ENCODE peak calls at places on chromosomes 12 and 14, in ten cellular contexts. One of them, this sample, is unnamed.

GRCh38 chr14:23361320-23361719 is 3.7 kb downstream of the EFS start:
- DNase-seq in endothelial cell of umbilical vein: no peak
- DNase-seq in activated CD8-positive, alpha-beta memory T cell treated with anti-CD3 and anti-CD28 coated beads for 48 hours: no peak
- DNase-seq in activated T-cell treated with anti-CD3 and anti-CD28 coated beads, Interleukin-2, amount 50 U/mL, for 48 hours: no peak
- DNase-seq in iPS-NIHi11: no peak
- DNase-seq in right atrium auricular region: no peak
- DNase-seq in stimulated activated CD4-positive, alpha-beta T cell treated with anti-CD3 and anti-CD28 coated beads, Interleukin-2, amount 100 ng/mL, for 48 hours: no peak
- DNase-seq in HEK293T: no peak
- DNase-seq in T-helper 1 cell: no peak
- DNase-seq in stomach: no peak
- DNase-seq in this sample: no peak

GRCh38 chr12:122306407-122306806 is 40.1 kb upstream of the VPS33A start:
- DNase-seq in stomach: no peak
- DNase-seq in T-helper 1 cell: no peak
- DNase-seq in endothelial cell of umbilical vein: no peak
- DNase-seq in stimulated activated CD4-positive, alpha-beta T cell treated with anti-CD3 and anti-CD28 coated beads, Interleukin-2, amount 100 ng/mL, for 48 hours: no peak
- DNase-seq in iPS-NIHi11: peak
- DNase-seq in activated T-cell treated with anti-CD3 and anti-CD28 coated beads, Interleukin-2, amount 50 U/mL, for 48 hours: no peak
- DNase-seq in right atrium auricular region: no peak
- DNase-seq in activated CD8-positive, alpha-beta memory T cell treated with anti-CD3 and anti-CD28 coated beads for 48 hours: no peak
- DNase-seq in HEK293T: no peak
- DNase-seq in this sample: no peak

GRCh38 chr12:104588048-104588942 is 131.5 kb downstream of the CHST11 start:
- DNase-seq in endothelial cell of umbilical vein: peak
- DNase-seq in T-helper 1 cell: no peak
- DNase-seq in stimulated activated CD4-positive, alpha-beta T cell treated with anti-CD3 and anti-CD28 coated beads, Interleukin-2, amount 100 ng/mL, for 48 hours: no peak
- DNase-seq in right atrium auricular region: no peak
- DNase-seq in iPS-NIHi11: no peak
- DNase-seq in HEK293T: no peak
- DNase-seq in activated T-cell treated with anti-CD3 and anti-CD28 coated beads, Interleukin-2, amount 50 U/mL, for 48 hours: no peak
- DNase-seq in stomach: no peak
- DNase-seq in activated CD8-positive, alpha-beta memory T cell treated with anti-CD3 and anti-CD28 coated beads for 48 hours: no peak
- DNase-seq in this sample: no peak

GRCh38 chr12:53737951-53738833 is 10.9 kb upstream of the CALCOCO1 start:
- DNase-seq in endothelial cell of umbilical vein: no peak
- DNase-seq in activated T-cell treated with anti-CD3 and anti-CD28 coated beads, Interleukin-2, amount 50 U/mL, for 48 hours: peak
- DNase-seq in right atrium auricular region: no peak
- DNase-seq in iPS-NIHi11: peak
- DNase-seq in HEK293T: no peak
- DNase-seq in activated CD8-positive, alpha-beta memory T cell treated with anti-CD3 and anti-CD28 coated beads for 48 hours: no peak
- DNase-seq in T-helper 1 cell: no peak
- DNase-seq in stomach: peak
- DNase-seq in stimulated activated CD4-positive, alpha-beta T cell treated with anti-CD3 and anti-CD28 coated beads, Interleukin-2, amount 100 ng/mL, for 48 hours: no peak
- DNase-seq in this sample: no peak

GRCh38 chr12:12859690-12860089 is 31.7 kb upstream of the GPRC5A start:
- DNase-seq in activated T-cell treated with anti-CD3 and anti-CD28 coated beads, Interleukin-2, amount 50 U/mL, for 48 hours: no peak
- DNase-seq in stimulated activated CD4-positive, alpha-beta T cell treated with anti-CD3 and anti-CD28 coated beads, Interleukin-2, amount 100 ng/mL, for 48 hours: no peak
- DNase-seq in right atrium auricular region: no peak
- DNase-seq in iPS-NIHi11: no peak
- DNase-seq in stomach: no peak
- DNase-seq in HEK293T: no peak
- DNase-seq in activated CD8-positive, alpha-beta memory T cell treated with anti-CD3 and anti-CD28 coated beads for 48 hours: no peak
- DNase-seq in T-helper 1 cell: no peak
- DNase-seq in endothelial cell of umbilical vein: no peak
- DNase-seq in this sample: no peak

GRCh38 chr12:78210894-78211302 is 380.2 kb downstream of the NAV3 start:
- DNase-seq in right atrium auricular region: no peak
- DNase-seq in HEK293T: no peak
- DNase-seq in activated T-cell treated with anti-CD3 and anti-CD28 coated beads, Interleukin-2, amount 50 U/mL, for 48 hours: no peak
- DNase-seq in T-helper 1 cell: no peak
- DNase-seq in activated CD8-positive, alpha-beta memory T cell treated with anti-CD3 and anti-CD28 coated beads for 48 hours: no peak
- DNase-seq in iPS-NIHi11: no peak
- DNase-seq in stomach: no peak
- DNase-seq in endothelial cell of umbilical vein: peak
- DNase-seq in stimulated activated CD4-positive, alpha-beta T cell treated with anti-CD3 and anti-CD28 coated beads, Interleukin-2, amount 100 ng/mL, for 48 hours: no peak
- DNase-seq in this sample: no peak

GRCh38 chr12:122740351-122740750 is 9.7 kb upstream of the HCAR1 start:
- DNase-seq in right atrium auricular region: no peak
- DNase-seq in iPS-NIHi11: no peak
- DNase-seq in HEK293T: no peak
- DNase-seq in activated CD8-positive, alpha-beta memory T cell treated with anti-CD3 and anti-CD28 coated beads for 48 hours: no peak
- DNase-seq in stimulated activated CD4-positive, alpha-beta T cell treated with anti-CD3 and anti-CD28 coated beads, Interleukin-2, amount 100 ng/mL, for 48 hours: no peak
- DNase-seq in activated T-cell treated with anti-CD3 and anti-CD28 coated beads, Interleukin-2, amount 50 U/mL, for 48 hours: no peak
- DNase-seq in stomach: no peak
- DNase-seq in endothelial cell of umbilical vein: no peak
- DNase-seq in T-helper 1 cell: no peak
- DNase-seq in this sample: no peak

GRCh38 chr12:49969027-49969426 is 3.7 kb upstream of the AQP6 start:
- DNase-seq in T-helper 1 cell: no peak
- DNase-seq in HEK293T: no peak
- DNase-seq in stomach: no peak
- DNase-seq in endothelial cell of umbilical vein: no peak
- DNase-seq in right atrium auricular region: no peak
- DNase-seq in activated CD8-positive, alpha-beta memory T cell treated with anti-CD3 and anti-CD28 coated beads for 48 hours: no peak
- DNase-seq in iPS-NIHi11: no peak
- DNase-seq in stimulated activated CD4-positive, alpha-beta T cell treated with anti-CD3 and anti-CD28 coated beads, Interleukin-2, amount 100 ng/mL, for 48 hours: no peak
- DNase-seq in activated T-cell treated with anti-CD3 and anti-CD28 coated beads, Interleukin-2, amount 50 U/mL, for 48 hours: no peak
- DNase-seq in this sample: no peak

GRCh38 chr14:35387713-35388579 is 16.6 kb downstream of the NFKBIA start:
- DNase-seq in activated CD8-positive, alpha-beta memory T cell treated with anti-CD3 and anti-CD28 coated beads for 48 hours: no peak
- DNase-seq in iPS-NIHi11: no peak
- DNase-seq in endothelial cell of umbilical vein: no peak
- DNase-seq in activated T-cell treated with anti-CD3 and anti-CD28 coated beads, Interleukin-2, amount 50 U/mL, for 48 hours: no peak
- DNase-seq in stomach: no peak
- DNase-seq in T-helper 1 cell: no peak
- DNase-seq in stimulated activated CD4-positive, alpha-beta T cell treated with anti-CD3 and anti-CD28 coated beads, Interleukin-2, amount 100 ng/mL, for 48 hours: no peak
- DNase-seq in right atrium auricular region: no peak
- DNase-seq in HEK293T: no peak
- DNase-seq in this sample: no peak

GRCh38 chr12:25694072-25694471 is 141.0 kb upstream of the LMNTD1 start:
- DNase-seq in right atrium auricular region: peak
- DNase-seq in iPS-NIHi11: no peak
- DNase-seq in T-helper 1 cell: no peak
- DNase-seq in HEK293T: no peak
- DNase-seq in activated T-cell treated with anti-CD3 and anti-CD28 coated beads, Interleukin-2, amount 50 U/mL, for 48 hours: no peak
- DNase-seq in stimulated activated CD4-positive, alpha-beta T cell treated with anti-CD3 and anti-CD28 coated beads, Interleukin-2, amount 100 ng/mL, for 48 hours: no peak
- DNase-seq in activated CD8-positive, alpha-beta memory T cell treated with anti-CD3 and anti-CD28 coated beads for 48 hours: no peak
- DNase-seq in stomach: no peak
- DNase-seq in endothelial cell of umbilical vein: peak
- DNase-seq in this sample: peak

GRCh38 chr12:45234134-45234865 is 18.4 kb downstream of the ANO6 start:
- DNase-seq in HEK293T: peak
- DNase-seq in endothelial cell of umbilical vein: peak
- DNase-seq in activated T-cell treated with anti-CD3 and anti-CD28 coated beads, Interleukin-2, amount 50 U/mL, for 48 hours: peak
- DNase-seq in activated CD8-positive, alpha-beta memory T cell treated with anti-CD3 and anti-CD28 coated beads for 48 hours: no peak
- DNase-seq in right atrium auricular region: peak
- DNase-seq in T-helper 1 cell: peak
- DNase-seq in stimulated activated CD4-positive, alpha-beta T cell treated with anti-CD3 and anti-CD28 coated beads, Interleukin-2, amount 100 ng/mL, for 48 hours: no peak
- DNase-seq in stomach: no peak
- DNase-seq in iPS-NIHi11: peak
- DNase-seq in this sample: no peak

GRCh38 chr12:6430124-6430989 is 14.4 kb upstream of the CD27 start:
- DNase-seq in T-helper 1 cell: peak
- DNase-seq in stomach: peak
- DNase-seq in activated CD8-positive, alpha-beta memory T cell treated with anti-CD3 and anti-CD28 coated beads for 48 hours: no peak
- DNase-seq in HEK293T: no peak
- DNase-seq in iPS-NIHi11: no peak
- DNase-seq in endothelial cell of umbilical vein: peak
- DNase-seq in right atrium auricular region: peak
- DNase-seq in activated T-cell treated with anti-CD3 and anti-CD28 coated beads, Interleukin-2, amount 50 U/mL, for 48 hours: peak
- DNase-seq in stimulated activated CD4-positive, alpha-beta T cell treated with anti-CD3 and anti-CD28 coated beads, Interleukin-2, amount 100 ng/mL, for 48 hours: no peak
- DNase-seq in this sample: peak

This sample was measured in omental fat pad.